ENCODE peak calls at places on chromosomes 13 and 19, in seven cellular contexts. One of them, this sample, is unnamed.

GRCh38 chr13:98112456-98112855 is 30.4 kb upstream of the FARP1 start:
- DNase-seq in cardiac muscle cell: no peak
- DNase-seq in aorta: no peak
- DNase-seq in left lung: no peak
- DNase-seq in heart right ventricle: no peak
- DNase-seq in A549: no peak
- DNase-seq in left ventricle myocardium inferior: no peak
- DNase-seq in this sample: no peak

GRCh38 chr13:33230178-33230881 is 55.2 kb downstream of the STARD13 start:
- DNase-seq in cardiac muscle cell: no peak
- DNase-seq in aorta: no peak
- DNase-seq in left lung: no peak
- DNase-seq in heart right ventricle: no peak
- DNase-seq in A549: no peak
- DNase-seq in left ventricle myocardium inferior: no peak
- DNase-seq in this sample: no peak

GRCh38 chr19:45171211-45171623 is 6.8 kb downstream of the TRAPPC6A start:
- DNase-seq in cardiac muscle cell: no peak
- DNase-seq in aorta: no peak
- DNase-seq in left lung: no peak
- DNase-seq in heart right ventricle: no peak
- DNase-seq in A549: no peak
- DNase-seq in left ventricle myocardium inferior: no peak
- DNase-seq in this sample: no peak

GRCh38 chr19:50558039-50558438 is 10.2 kb downstream of the LRRC4B start:
- DNase-seq in cardiac muscle cell: no peak
- DNase-seq in aorta: no peak
- DNase-seq in left lung: no peak
- DNase-seq in heart right ventricle: no peak
- DNase-seq in A549: no peak
- DNase-seq in left ventricle myocardium inferior: no peak
- DNase-seq in this sample: no peak

GRCh38 chr13:29103036-29103800 is 283.1 kb downstream of the MTUS2 start:
- DNase-seq in cardiac muscle cell: no peak
- DNase-seq in aorta: no peak
- DNase-seq in left lung: no peak
- DNase-seq in heart right ventricle: no peak
- DNase-seq in A549: no peak
- DNase-seq in left ventricle myocardium inferior: no peak
- DNase-seq in this sample: no peak

GRCh38 chr13:114310961-114311360 is 3.3 kb upstream of the CHAMP1 start:
- DNase-seq in cardiac muscle cell: no peak
- DNase-seq in aorta: no peak
- DNase-seq in left lung: no peak
- DNase-seq in heart right ventricle: no peak
- DNase-seq in A549: no peak
- DNase-seq in left ventricle myocardium inferior: no peak
- DNase-seq in this sample: no peak

GRCh38 chr13:93169980-93170379 is 56.6 kb upstream of the GPC6 start:
- DNase-seq in cardiac muscle cell: no peak
- DNase-seq in aorta: no peak
- DNase-seq in left lung: no peak
- DNase-seq in heart right ventricle: no peak
- DNase-seq in A549: peak; percentile 40
- DNase-seq in left ventricle myocardium inferior: no peak
- DNase-seq in this sample: no peak

GRCh38 chr19:5691930-5692784 is 2.1 kb downstream of the RPL36 start:
- DNase-seq in cardiac muscle cell: no peak
- DNase-seq in aorta: no peak
- DNase-seq in left lung: peak; percentile 80
- DNase-seq in heart right ventricle: peak; percentile 26
- DNase-seq in A549: no peak
- DNase-seq in left ventricle myocardium inferior: no peak
- DNase-seq in this sample: no peak

GRCh38 chr19:18392417-18392816 is 5.0 kb downstream of the LRRC25 start:
- DNase-seq in cardiac muscle cell: no peak
- DNase-seq in aorta: peak; percentile 82
- DNase-seq in left lung: peak; percentile 87
- DNase-seq in heart right ventricle: no peak
- DNase-seq in A549: no peak
- DNase-seq in left ventricle myocardium inferior: peak; percentile 46
- DNase-seq in this sample: no peak

GRCh38 chr19:49339364-49340068 is 4.3 kb downstream of the CD37 start:
- DNase-seq in cardiac muscle cell: peak; percentile 95
- DNase-seq in aorta: peak; percentile 91
- DNase-seq in left lung: peak; percentile 88
- DNase-seq in heart right ventricle: peak; percentile 88
- DNase-seq in A549: no peak
- DNase-seq in left ventricle myocardium inferior: peak; percentile 90
- DNase-seq in this sample: peak; percentile 74

GRCh38 chr13:102721800-102722231 is 27.0 kb upstream of the METTL21C start:
- DNase-seq in cardiac muscle cell: no peak
- DNase-seq in aorta: no peak
- DNase-seq in left lung: no peak
- DNase-seq in heart right ventricle: no peak
- DNase-seq in A549: no peak
- DNase-seq in left ventricle myocardium inferior: no peak
- DNase-seq in this sample: peak; percentile 72

GRCh38 chr19:39412100-39412866 is at the start of gene PLEKHG2:
- DNase-seq in cardiac muscle cell: peak; percentile 99
- DNase-seq in aorta: peak; percentile 98
- DNase-seq in left lung: peak; percentile 95
- DNase-seq in heart right ventricle: peak; percentile 94
- DNase-seq in A549: peak; percentile 100
- DNase-seq in left ventricle myocardium inferior: peak; percentile 95
- DNase-seq in this sample: peak; percentile 99

GRCh38 chr13:34587586-34587985 is 354.5 kb upstream of the NBEA start:
- DNase-seq in cardiac muscle cell: no peak
- DNase-seq in aorta: no peak
- DNase-seq in left lung: no peak
- DNase-seq in heart right ventricle: no peak
- DNase-seq in A549: no peak
- DNase-seq in left ventricle myocardium inferior: no peak
- DNase-seq in this sample: peak; percentile 7

GRCh38 chr19:9296336-9296735 is 13.3 kb downstream of the ZNF699 start:
- DNase-seq in cardiac muscle cell: no peak
- DNase-seq in aorta: no peak
- DNase-seq in left lung: no peak
- DNase-seq in heart right ventricle: no peak
- DNase-seq in A549: no peak
- DNase-seq in left ventricle myocardium inferior: no peak
- DNase-seq in this sample: no peak

GRCh38 chr13:100602472-100603142 is 14.0 kb upstream of the GGACT start:
- DNase-seq in cardiac muscle cell: no peak
- DNase-seq in aorta: no peak
- DNase-seq in left lung: no peak
- DNase-seq in heart right ventricle: no peak
- DNase-seq in A549: no peak
- DNase-seq in left ventricle myocardium inferior: no peak
- DNase-seq in this sample: no peak
- H3K27ac ChIP-seq in cardiac muscle cell: no peak overlapping the region
- H3K27ac ChIP-seq in aorta: no peak overlapping the region
- H3K27ac ChIP-seq in left lung: no peak overlapping the region
- H3K27ac ChIP-seq in heart right ventricle: no peak overlapping the region
- H3K27ac ChIP-seq in A549: no peak overlapping the region
- H3K27ac ChIP-seq in left ventricle myocardium inferior: no peak overlapping the region
- H3K27ac ChIP-seq in this sample: no peak overlapping the region

GRCh38 chr19:41480336-41480735 is 37.4 kb downstream of the ERICH4 start:
- DNase-seq in cardiac muscle cell: no peak
- DNase-seq in aorta: no peak
- DNase-seq in left lung: no peak
- DNase-seq in heart right ventricle: no peak
- DNase-seq in A549: no peak
- DNase-seq in left ventricle myocardium inferior: no peak
- DNase-seq in this sample: no peak

GRCh38 chr19:41478171-41478570 is 35.2 kb downstream of the ERICH4 start:
- DNase-seq in cardiac muscle cell: no peak
- DNase-seq in aorta: no peak
- DNase-seq in left lung: no peak
- DNase-seq in heart right ventricle: peak; percentile 17
- DNase-seq in A549: no peak
- DNase-seq in left ventricle myocardium inferior: no peak
- DNase-seq in this sample: no peak

GRCh38 chr19:41478875-41479756 is 36.2 kb downstream of the ERICH4 start:
- DNase-seq in cardiac muscle cell: no peak
- DNase-seq in aorta: no peak
- DNase-seq in left lung: no peak
- DNase-seq in heart right ventricle: no peak
- DNase-seq in A549: no peak
- DNase-seq in left ventricle myocardium inferior: no peak
- DNase-seq in this sample: no peak

GRCh38 chr19:41476583-41476982 is 33.6 kb downstream of the ERICH4 start:
- DNase-seq in cardiac muscle cell: no peak
- DNase-seq in aorta: no peak
- DNase-seq in left lung: no peak
- DNase-seq in heart right ventricle: no peak
- DNase-seq in A549: no peak
- DNase-seq in left ventricle myocardium inferior: no peak
- DNase-seq in this sample: no peak

DNA sequence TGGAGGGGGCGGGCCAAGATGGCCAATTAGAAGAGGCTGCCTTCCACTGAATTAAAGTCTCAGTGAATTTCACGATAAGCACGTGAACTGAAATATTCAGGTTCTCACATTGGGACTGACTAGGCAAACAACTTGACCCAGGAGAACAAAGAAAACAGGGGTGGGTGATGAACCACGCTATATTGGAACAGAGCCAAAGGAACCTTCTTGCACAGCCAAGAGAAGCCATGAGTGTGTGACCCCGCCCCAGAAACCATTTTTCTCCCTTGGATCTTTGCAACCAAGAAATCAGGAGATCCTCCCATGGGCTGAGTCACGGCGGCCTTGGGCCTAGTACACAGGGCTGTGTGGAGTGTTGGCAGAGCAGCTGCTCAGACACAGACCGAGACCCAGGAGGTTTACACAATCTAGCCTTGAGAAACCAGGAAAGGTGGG is 36.8 kb downstream of the ERICH4 start:
- DNase-seq in cardiac muscle cell: no peak
- DNase-seq in aorta: no peak
- DNase-seq in left lung: no peak
- DNase-seq in heart right ventricle: peak; percentile 50
- DNase-seq in A549: peak; percentile 41
- DNase-seq in left ventricle myocardium inferior: peak; percentile 35
- DNase-seq in this sample: no peak
- H3K27ac ChIP-seq in cardiac muscle cell: no peak overlapping the region
- H3K27ac ChIP-seq in aorta: no peak overlapping the region
- H3K27ac ChIP-seq in left lung: peak overlapping the region; percentile 45
- H3K27ac ChIP-seq in heart right ventricle: peak overlapping the region; percentile 68
- H3K27ac ChIP-seq in A549: no peak overlapping the region
- H3K27ac ChIP-seq in left ventricle myocardium inferior: peak overlapping the region; percentile 85
- H3K27ac ChIP-seq in this sample: no peak overlapping the region

GRCh38 chr19:33303791-33304759 is 1.7 kb upstream of the CEBPA start:
- DNase-seq in cardiac muscle cell: no peak
- DNase-seq in aorta: no peak
- DNase-seq in left lung: peak; percentile 86
- DNase-seq in heart right ventricle: no peak
- DNase-seq in A549: no peak
- DNase-seq in left ventricle myocardium inferior: no peak
- DNase-seq in this sample: no peak
- H3K27ac ChIP-seq in cardiac muscle cell: no peak overlapping the region
- H3K27ac ChIP-seq in aorta: no peak overlapping the region
- H3K27ac ChIP-seq in left lung: peak overlapping the region; percentile 93
- H3K27ac ChIP-seq in heart right ventricle: peak overlapping the region; percentile 80
- H3K27ac ChIP-seq in A549: peak overlapping the region; percentile 93
- H3K27ac ChIP-seq in left ventricle myocardium inferior: peak overlapping the region; percentile 67
- H3K27ac ChIP-seq in this sample: peak overlapping the region; percentile 85

GRCh38 chr13:23385931-23386330 is 47.6 kb downstream of the SACS start:
- DNase-seq in cardiac muscle cell: no peak
- DNase-seq in aorta: no peak
- DNase-seq in left lung: no peak
- DNase-seq in heart right ventricle: no peak
- DNase-seq in A549: no peak
- DNase-seq in left ventricle myocardium inferior: no peak
- DNase-seq in this sample: no peak

GRCh38 chr13:23381877-23382276 is 51.6 kb downstream of the SACS start:
- DNase-seq in cardiac muscle cell: no peak
- DNase-seq in aorta: no peak
- DNase-seq in left lung: no peak
- DNase-seq in heart right ventricle: no peak
- DNase-seq in A549: no peak
- DNase-seq in left ventricle myocardium inferior: no peak
- DNase-seq in this sample: no peak

GRCh38 chr13:23383151-23383550 is 50.4 kb downstream of the SACS start:
- DNase-seq in cardiac muscle cell: no peak
- DNase-seq in aorta: no peak
- DNase-seq in left lung: no peak
- DNase-seq in heart right ventricle: no peak
- DNase-seq in A549: no peak
- DNase-seq in left ventricle myocardium inferior: no peak
- DNase-seq in this sample: no peak

GRCh38 chr13:23386533-23386932 is 47.0 kb downstream of the SACS start:
- DNase-seq in cardiac muscle cell: no peak
- DNase-seq in aorta: no peak
- DNase-seq in left lung: no peak
- DNase-seq in heart right ventricle: no peak
- DNase-seq in A549: no peak
- DNase-seq in left ventricle myocardium inferior: no peak
- DNase-seq in this sample: no peak

DNA sequence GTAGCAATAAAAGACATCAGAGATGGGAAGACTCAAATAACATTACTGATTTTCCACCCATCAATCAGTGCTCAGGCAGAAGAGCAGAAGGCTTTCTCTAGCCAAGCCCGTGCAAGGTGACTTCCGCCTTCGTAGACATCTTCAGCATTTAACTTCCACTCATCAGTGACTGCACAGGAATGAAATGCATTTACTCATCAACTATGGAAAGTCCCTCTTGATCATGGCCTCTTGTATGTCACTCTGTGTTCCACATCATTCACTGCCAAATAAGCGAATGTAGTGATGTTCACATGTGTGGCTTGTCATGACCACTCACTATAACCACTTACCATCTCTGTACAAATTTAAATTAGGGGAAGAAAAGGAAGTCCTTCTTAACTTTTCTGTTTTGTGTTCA is 49.4 kb downstream of the SACS start:
- DNase-seq in cardiac muscle cell: no peak
- DNase-seq in aorta: no peak
- DNase-seq in left lung: no peak
- DNase-seq in heart right ventricle: no peak
- DNase-seq in A549: peak; percentile 41
- DNase-seq in left ventricle myocardium inferior: no peak
- DNase-seq in this sample: no peak
- H3K27ac ChIP-seq in cardiac muscle cell: no peak overlapping the region
- H3K27ac ChIP-seq in aorta: no peak overlapping the region
- H3K27ac ChIP-seq in left lung: no peak overlapping the region
- H3K27ac ChIP-seq in heart right ventricle: no peak overlapping the region
- H3K27ac ChIP-seq in A549: peak overlapping the region; percentile 58
- H3K27ac ChIP-seq in left ventricle myocardium inferior: no peak overlapping the region
- H3K27ac ChIP-seq in this sample: no peak overlapping the region

GRCh38 chr13:22454586-22454985 is 726.2 kb upstream of the SGCG start:
- DNase-seq in cardiac muscle cell: peak; percentile 15
- DNase-seq in aorta: no peak
- DNase-seq in left lung: no peak
- DNase-seq in heart right ventricle: no peak
- DNase-seq in A549: no peak
- DNase-seq in left ventricle myocardium inferior: no peak
- DNase-seq in this sample: no peak
- H3K27ac ChIP-seq in cardiac muscle cell: no peak overlapping the region
- H3K27ac ChIP-seq in aorta: no peak overlapping the region
- H3K27ac ChIP-seq in left lung: no peak overlapping the region
- H3K27ac ChIP-seq in heart right ventricle: no peak overlapping the region
- H3K27ac ChIP-seq in A549: no peak overlapping the region
- H3K27ac ChIP-seq in left ventricle myocardium inferior: no peak overlapping the region
- H3K27ac ChIP-seq in this sample: no peak overlapping the region

This sample was measured in caudate nucleus.